ENCODE peak calls at places on chromosomes 6 and 20, in ten cellular contexts. U is NCI-H1092; B is fibroblast of the aortic adventitia; H is posterior vena cava; P is germinal center; G is activated T-cell treated with anti-CD3 and anti-CD28 coated beads, Interleukin-2, amount 50 U/mL, for 4 hours; R is iPS-NIHi11; X is posterior cingulate gyrus; N is stimulated activated CD4-positive, alpha-beta T cell treated with anti-CD3 and anti-CD28 coated beads, Interleukin-12 subunit alpha, Interleukin-12 subunit beta, amount 100 ng/mL, for 4 hours; T is LoVo. C is an unnamed sample.

GRCh38 chr6:156933201-156934053 is 156.2 kb downstream of the ARID1B start:
- DNase-seq in R (peak; percentile 49), X (no peak), G (no peak), T (peak; percentile 18), P (no peak), U (peak; percentile 60), H (no peak), B (no peak), N (no peak), C (peak; percentile 52)

GRCh38 chr20:33660035-33660684 is 2.0 kb upstream of the C20orf144 start:
- DNase-seq in U (no peak), B (no peak), N (no peak), H (peak; percentile 72), X (no peak), G (no peak), R (no peak), P (no peak), T (no peak), C (no peak)

GRCh38 chr6:109379706-109380105 is 2.6 kb downstream of the CD164 start:
- DNase-seq in N (no peak), X (no peak), U (no peak), P (no peak), H (no peak), T (no peak), R (no peak), G (no peak), B (peak; percentile 39), C (no peak)

GRCh38 chr6:46377209-46377608 is 114.0 kb downstream of the RCAN2 start:
- DNase-seq in T (no peak), X (no peak), H (no peak), G (no peak), R (no peak), N (no peak), U (no peak), B (no peak), P (no peak), C (no peak)

GRCh38 chr6:44386364-44386928 is 1.1 kb upstream of the CDC5L start:
- DNase-seq in N (no peak), G (no peak), H (no peak), P (no peak), U (peak; percentile 72), X (no peak), B (peak; percentile 95), R (no peak), T (peak; percentile 16), C (no peak)

GRCh38 chr20:34525709-34526416 is 9.6 kb downstream of the DYNLRB1 start:
- DNase-seq in P (no peak), X (no peak), U (no peak), B (peak; percentile 98), N (no peak), R (peak; percentile 22), G (no peak), T (peak; percentile 97), H (peak; percentile 93), C (peak; percentile 24)

GRCh38 chr6:13528777-13529343 is 41.5 kb upstream of the GFOD1 start:
- DNase-seq in B (no peak), U (no peak), P (no peak), H (no peak), G (no peak), R (no peak), N (no peak), X (peak; percentile 24), T (no peak), C (no peak)

GRCh38 chr20:43571310-43571709 is 12.5 kb downstream of the SGK2 start:
- DNase-seq in N (no peak), X (no peak), T (no peak), P (no peak), H (peak; percentile 28), R (no peak), B (no peak), U (no peak), G (no peak), C (no peak)

GRCh38 chr6:43052842-43053544 is 658 bp downstream of the CUL7 start:
- DNase-seq in T (no peak), H (no peak), N (peak; percentile 39), X (no peak), B (peak; percentile 29), R (peak; percentile 47), G (no peak), P (no peak), U (no peak), C (peak; percentile 64)

GRCh38 chr20:38094968-38095689 is 61.6 kb downstream of the RPRD1B start:
- DNase-seq in T (no peak), R (no peak), G (no peak), N (no peak), U (no peak), X (no peak), H (no peak), B (peak; percentile 58), P (no peak), C (peak; percentile 57)

GRCh38 chr20:41098703-41099250 is 38.6 kb upstream of the PLCG1 start:
- DNase-seq in G (no peak), H (no peak), X (no peak), T (no peak), U (no peak), N (no peak), R (no peak), P (no peak), B (peak; percentile 73), C (no peak)

GRCh38 chr6:25934181-25934580 is 3.7 kb upstream of the SLC17A2 start:
- DNase-seq in X (no peak), G (no peak), H (no peak), T (no peak), N (no peak), P (no peak), R (no peak), U (no peak), B (no peak), C (no peak)

GRCh38 chr20:59827138-59828056 is 106.0 kb downstream of the SYCP2 start:
- DNase-seq in H (peak; percentile 72), R (no peak), N (no peak), B (no peak), G (no peak), T (no peak), X (no peak), P (no peak), U (no peak), C (no peak)

GRCh38 chr20:36481380-36482043 is 59.8 kb upstream of the MYL9 start:
- DNase-seq in U (no peak), X (no peak), B (no peak), P (no peak), N (no peak), T (no peak), H (no peak), G (no peak), R (no peak), C (no peak)

GRCh38 chr6:72931325-72931903 is 293.9 kb downstream of the KHDC1L start:
- DNase-seq in X (no peak), N (no peak), R (no peak), H (no peak), P (no peak), G (no peak), T (no peak), U (no peak), B (no peak), C (no peak)

GRCh38 chr6:154039231-154039842 is at the start of gene OPRM1:
- DNase-seq in P (no peak), B (peak; percentile 0), U (no peak), R (peak; percentile 85), N (peak; percentile 17), T (no peak), H (peak; percentile 78), G (no peak), X (peak; percentile 43), C (peak; percentile 90)

GRCh38 chr6:11160199-11160598 is 48.7 kb upstream of the ERVFRD-1 start:
- DNase-seq in B (no peak), R (no peak), U (no peak), G (no peak), P (no peak), H (no peak), T (no peak), N (no peak), X (no peak), C (no peak)

GRCh38 chr20:45937765-45938164 is 3.3 kb downstream of the PCIF1 start:
- DNase-seq in G (no peak), N (no peak), P (no peak), B (no peak), R (no peak), T (no peak), X (no peak), U (no peak), H (no peak), C (no peak)

GRCh38 chr6:32796848-32797776 is 19.7 kb downstream of the HLA-DOB start:
- DNase-seq in X (peak; percentile 65), R (peak; percentile 78), G (peak; percentile 82), U (no peak), H (peak; percentile 93), B (peak; percentile 77), P (peak; percentile 80), T (peak; percentile 60), N (peak; percentile 79), C (peak; percentile 86)

GRCh38 chr6:151240861-151241642 is 1.3 kb downstream of the AKAP12 start:
- DNase-seq in U (peak; percentile 24), G (no peak), B (peak; percentile 85), H (peak; percentile 87), X (peak; percentile 75), R (peak; percentile 49), T (no peak), N (no peak), P (peak; percentile 33), C (peak; percentile 81)

GRCh38 chr20:9571783-9572182 is 57.4 kb downstream of the LAMP5 start:
- DNase-seq in T (no peak), G (no peak), X (no peak), N (no peak), H (no peak), P (no peak), U (no peak), R (no peak), B (no peak), C (no peak)

GRCh38 chr6:42197574-42198362 is 3.0 kb upstream of the GUCA1B start:
- DNase-seq in T (no peak), N (no peak), B (peak; percentile 48), P (no peak), U (no peak), G (no peak), X (no peak), H (no peak), R (no peak), C (no peak)

GRCh38 chr6:105753184-105754097 is 332.7 kb upstream of the PRDM1 start:
- DNase-seq in X (no peak), G (no peak), T (peak; percentile 85), N (no peak), P (no peak), R (no peak), H (no peak), U (no peak), B (peak; percentile 81), C (no peak)

GRCh38 chr6:104218132-104218531 is 641.6 kb downstream of the HACE1 start:
- DNase-seq in G (no peak), P (no peak), R (no peak), N (no peak), U (no peak), B (no peak), T (no peak), X (no peak), H (no peak), C (no peak)

GRCh38 chr6:83844170-83844569 is 9.0 kb upstream of the RIPPLY2 start:
- DNase-seq in G (no peak), R (no peak), T (no peak), X (no peak), U (no peak), H (no peak), B (no peak), N (no peak), P (no peak), C (no peak)

GRCh38 chr6:14804001-14804401 is 441.9 kb upstream of the JARID2 start:
- DNase-seq in P (no peak), X (no peak), N (no peak), U (no peak), G (no peak), T (no peak), B (no peak), R (no peak), H (no peak), C (no peak)

GRCh38 chr6:106411643-106412200 is 51.2 kb downstream of the CRYBG1 start:
- DNase-seq in U (no peak), R (no peak), H (no peak), P (no peak), N (no peak), T (no peak), X (no peak), G (no peak), B (no peak), C (peak; percentile 24)

GRCh38 chr6:43936476-43936875 is 166.5 kb downstream of the VEGFA start:
- DNase-seq in T (no peak), R (no peak), P (no peak), U (no peak), N (no peak), B (no peak), G (no peak), H (peak; percentile 36), X (no peak), C (no peak)

C was measured in left kidney.